ENCODE peak calls at places on chromosome 16, in nine cellular contexts. I is brain microvascular endothelial cell, Q is transverse colon, E is A549, K is cardiac muscle cell, A is neural progenitor cell, X is ascending aorta, H is cardiac fibroblast, N is body of pancreas. W is an unnamed sample.

GRCh38 chr16:78993342-78993741 is 607.2 kb downstream of the MAF start:
- DNase-seq in H (no peak), Q (no peak), A (no peak), K (peak), I (no peak), E (no peak), X (no peak), N (no peak), W (no peak)

GRCh38 chr16:76226011-76226410 is 51.2 kb upstream of the CNTNAP4 start:
- DNase-seq in I (no peak), H (peak), A (no peak), Q (no peak), E (no peak), K (no peak), X (no peak), N (no peak), W (no peak)

GRCh38 chr16:85879975-85880831 is 18.8 kb upstream of the IRF8 start:
- DNase-seq in A (no peak), E (no peak), H (no peak), K (no peak), I (no peak), X (no peak), N (no peak), Q (no peak), W (no peak)

GRCh38 chr16:13923703-13924298 is 3.8 kb downstream of the ERCC4 start:
- DNase-seq in N (no peak), Q (no peak), A (peak), K (peak), H (peak), I (no peak), E (peak), X (no peak), W (no peak)

GRCh38 chr16:47276522-47276921 is 132.8 kb upstream of the NETO2 start:
- DNase-seq in X (no peak), E (no peak), H (no peak), I (no peak), K (no peak), N (no peak), Q (no peak), A (no peak), W (no peak)

GRCh38 chr16:48620445-48620844 is 10.5 kb upstream of the N4BP1 start:
- DNase-seq in N (no peak), H (no peak), A (no peak), K (no peak), I (no peak), X (no peak), E (no peak), Q (no peak), W (no peak)

GRCh38 chr16:85046472-85046916 is 18.9 kb downstream of the KIAA0513 start:
- DNase-seq in A (no peak), X (no peak), I (no peak), K (no peak), Q (no peak), E (no peak), N (peak), H (no peak), W (no peak)

GRCh38 chr16:50572700-50573099 is 24.5 kb downstream of the NKD1 start:
- DNase-seq in Q (no peak), K (no peak), N (no peak), H (no peak), I (no peak), X (no peak), A (no peak), E (no peak), W (no peak)

GRCh38 chr16:10465821-10466220 is 80.0 kb downstream of the ATF7IP2 start:
- DNase-seq in H (peak), I (no peak), E (no peak), N (no peak), X (no peak), Q (no peak), A (no peak), K (no peak), W (no peak)

GRCh38 chr16:9545500-9546437 is 454.3 kb downstream of the HAPSTR1 start:
- DNase-seq in E (no peak), A (no peak), H (no peak), X (no peak), Q (no peak), I (no peak), N (no peak), K (no peak), W (no peak)

GRCh38 chr16:88009566-88010342 is 58.5 kb downstream of the BANP start:
- DNase-seq in K (no peak), E (no peak), X (no peak), A (peak), I (no peak), Q (no peak), H (peak), N (no peak), W (no peak)

GRCh38 chr16:14667347-14668266 is 26.5 kb downstream of the PLA2G10 start:
- DNase-seq in N (peak), K (no peak), I (no peak), H (no peak), Q (peak), A (no peak), E (no peak), X (no peak), W (no peak)

GRCh38 chr16:25988089-25988488 is 296.3 kb downstream of the HS3ST4 start:
- DNase-seq in N (no peak), H (no peak), Q (no peak), A (no peak), K (no peak), I (no peak), X (no peak), E (no peak), W (no peak)

GRCh38 chr16:48862087-48862532 is 252.1 kb upstream of the N4BP1 start:
- DNase-seq in K (no peak), H (no peak), E (peak), X (no peak), A (peak), N (no peak), Q (peak), I (no peak), W (no peak)

GRCh38 chr16:71840052-71840451 is 5.7 kb upstream of the ATXN1L start:
- DNase-seq in X (no peak), N (no peak), I (no peak), A (no peak), H (peak), Q (no peak), E (no peak), K (no peak), W (no peak)

GRCh38 chr16:4477966-4478365 is 1.8 kb downstream of the HMOX2 start:
- DNase-seq in E (no peak), H (peak), Q (no peak), N (no peak), I (no peak), X (no peak), K (no peak), A (peak), W (peak)

GRCh38 chr16:64434526-64435069 is 687.3 kb downstream of the CDH11 start:
- DNase-seq in A (no peak), E (no peak), K (peak), X (no peak), N (no peak), I (no peak), Q (no peak), H (no peak), W (no peak)

GRCh38 chr16:85074225-85074914 is 37.9 kb downstream of the CIBAR2 start:
- DNase-seq in X (no peak), H (no peak), I (no peak), K (no peak), Q (no peak), N (no peak), A (no peak), E (no peak), W (no peak)

GRCh38 chr16:13300066-13300465 is 398.7 kb downstream of the SHISA9 start:
- DNase-seq in X (no peak), I (no peak), A (no peak), H (no peak), Q (no peak), E (no peak), N (no peak), K (no peak), W (no peak)

GRCh38 chr16:12340151-12340733 is 363.7 kb downstream of the SNX29 start:
- DNase-seq in A (peak), I (peak), N (peak), H (peak), E (peak), X (no peak), K (peak), Q (peak), W (no peak)

GRCh38 chr16:30068750-30069574 is 3.4 kb downstream of the ALDOA start:
- DNase-seq in X (no peak), H (peak), Q (peak), N (peak), E (peak), I (no peak), K (peak), A (peak), W (no peak)

GRCh38 chr16:30557397-30557949 is 701 bp downstream of the ZNF764 start:
- DNase-seq in K (no peak), Q (no peak), I (no peak), A (peak), H (no peak), X (no peak), N (no peak), E (no peak), W (no peak)

GRCh38 chr16:50440991-50441390 is 72.2 kb upstream of the BRD7 start:
- DNase-seq in Q (no peak), H (no peak), X (no peak), N (no peak), K (no peak), E (no peak), A (no peak), I (no peak), W (no peak)

GRCh38 chr16:82782715-82783251 is 156.0 kb downstream of the CDH13 start:
- DNase-seq in X (no peak), Q (peak), I (no peak), A (peak), K (no peak), H (no peak), E (no peak), N (peak), W (no peak)

GRCh38 chr16:80751167-80751566 is 53.2 kb downstream of the CDYL2 start:
- DNase-seq in Q (no peak), A (peak), H (peak), X (no peak), E (no peak), K (no peak), I (peak), N (no peak), W (no peak)

GRCh38 chr16:57607676-57608461 is 20.6 kb upstream of the ADGRG1 start:
- DNase-seq in E (no peak), A (no peak), Q (no peak), I (no peak), N (no peak), K (no peak), H (no peak), X (no peak), W (no peak)

GRCh38 chr16:48503779-48504178 is 106.2 kb downstream of the N4BP1 start:
- DNase-seq in K (no peak), A (no peak), H (peak), I (peak), X (no peak), E (no peak), Q (peak), N (peak), W (no peak)

GRCh38 chr16:85173981-85174751 is 61.9 kb upstream of the CIBAR2 start:
- DNase-seq in K (peak), I (peak), X (peak), A (peak), E (peak), H (peak), N (peak), Q (peak), W (no peak)

GRCh38 chr16:57999971-58000705 is at the start of gene ZNF319:
- DNase-seq in A (peak), X (no peak), K (peak), H (no peak), I (no peak), N (no peak), E (no peak), Q (no peak), W (no peak)

GRCh38 chr16:70678121-70678897 is 7.5 kb downstream of the MTSS2 start:
- DNase-seq in H (no peak), K (no peak), A (no peak), I (no peak), N (no peak), Q (no peak), E (no peak), X (no peak), W (no peak)

GRCh38 chr16:84572096-84572495 is 45.8 kb downstream of the COTL1 start:
- DNase-seq in N (no peak), A (no peak), X (no peak), E (no peak), Q (no peak), K (no peak), H (no peak), I (no peak), W (no peak)

GRCh38 chr16:81601601-81602251 is 157.1 kb downstream of the CMIP start:
- DNase-seq in H (no peak), I (no peak), K (no peak), Q (no peak), E (no peak), N (no peak), X (no peak), A (no peak), W (no peak)

GRCh38 chr16:48632137-48632774 is 22.3 kb upstream of the N4BP1 start:
- DNase-seq in I (no peak), H (no peak), Q (no peak), X (no peak), A (no peak), K (no peak), E (peak), N (no peak), W (no peak)

GRCh38 chr16:8199390-8199789 is 390.9 kb downstream of the TMEM114 start:
- DNase-seq in Q (no peak), X (no peak), N (no peak), I (no peak), A (no peak), E (no peak), H (no peak), K (no peak), W (no peak)

GRCh38 chr16:8194795-8195194 is 395.5 kb downstream of the TMEM114 start:
- DNase-seq in A (peak), E (peak), I (no peak), H (no peak), N (no peak), Q (no peak), K (no peak), X (no peak), W (no peak)
- TF ChIP-seq CTCF in A (peak), E (no peak), I (peak), H (no peak), N (no peak), Q (no peak), K (no peak), X (no peak), W (peak)

GRCh38 chr16:1534021-1535020 is 855 bp downstream of the TMEM204 start:
- DNase-seq in K (no peak), Q (no peak), H (peak), X (no peak), N (no peak), E (no peak), A (no peak), I (no peak), W (no peak)

GRCh38 chr16:1537138-1537577 is 3.7 kb downstream of the TMEM204 start:
- DNase-seq in N (no peak), E (no peak), I (no peak), Q (no peak), K (no peak), H (no peak), X (no peak), A (no peak), W (no peak)

GRCh38 chr16:1537763-1538289 is 4.4 kb downstream of the TMEM204 start:
- DNase-seq in K (no peak), N (no peak), Q (no peak), I (no peak), A (no peak), E (no peak), H (no peak), X (no peak), W (no peak)

GRCh38 chr16:1535391-1536291 is 2.2 kb downstream of the TMEM204 start:
- DNase-seq in K (no peak), H (peak), I (no peak), X (no peak), N (no peak), Q (no peak), A (no peak), E (no peak), W (no peak)

GRCh38 chr16:1536601-1537000 is 3.1 kb downstream of the TMEM204 start:
- DNase-seq in K (no peak), I (no peak), X (no peak), H (no peak), N (no peak), E (no peak), A (no peak), Q (no peak), W (no peak)
- H3K4me3 ChIP-seq in K (no peak), I (no peak), X (peak), H (peak), N (no peak), E (no peak), A (no peak), Q (no peak), W (no peak)

DNA sequence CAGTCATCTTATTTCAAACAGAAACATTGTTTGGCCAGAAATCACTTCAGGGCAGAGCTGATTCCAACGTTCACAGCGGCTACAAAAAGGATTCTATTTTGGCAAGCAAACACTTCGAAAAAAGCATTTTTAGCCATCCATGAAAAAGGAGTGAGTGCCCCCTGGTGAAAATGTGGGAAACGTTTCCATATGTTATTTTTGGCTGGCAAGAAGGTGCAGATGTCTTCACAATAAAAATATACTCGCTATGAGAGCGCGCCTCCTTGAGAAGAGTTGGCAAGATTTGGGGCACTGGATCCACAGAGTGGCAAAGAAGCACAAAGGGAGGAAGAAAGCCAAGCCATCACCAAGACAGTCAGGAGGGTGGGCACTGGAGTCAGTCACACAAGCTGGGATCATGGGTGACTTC is 191.1 kb downstream of the CHD9NB start:
- DNase-seq in A (peak), Q (peak), X (no peak), N (peak), K (peak), I (peak), H (no peak), E (peak), W (peak)
- TF ChIP-seq CTCF in A (peak), Q (peak), X (no peak), N (peak), K (peak), I (peak), H (no peak), E (peak), W (peak)

DNA sequence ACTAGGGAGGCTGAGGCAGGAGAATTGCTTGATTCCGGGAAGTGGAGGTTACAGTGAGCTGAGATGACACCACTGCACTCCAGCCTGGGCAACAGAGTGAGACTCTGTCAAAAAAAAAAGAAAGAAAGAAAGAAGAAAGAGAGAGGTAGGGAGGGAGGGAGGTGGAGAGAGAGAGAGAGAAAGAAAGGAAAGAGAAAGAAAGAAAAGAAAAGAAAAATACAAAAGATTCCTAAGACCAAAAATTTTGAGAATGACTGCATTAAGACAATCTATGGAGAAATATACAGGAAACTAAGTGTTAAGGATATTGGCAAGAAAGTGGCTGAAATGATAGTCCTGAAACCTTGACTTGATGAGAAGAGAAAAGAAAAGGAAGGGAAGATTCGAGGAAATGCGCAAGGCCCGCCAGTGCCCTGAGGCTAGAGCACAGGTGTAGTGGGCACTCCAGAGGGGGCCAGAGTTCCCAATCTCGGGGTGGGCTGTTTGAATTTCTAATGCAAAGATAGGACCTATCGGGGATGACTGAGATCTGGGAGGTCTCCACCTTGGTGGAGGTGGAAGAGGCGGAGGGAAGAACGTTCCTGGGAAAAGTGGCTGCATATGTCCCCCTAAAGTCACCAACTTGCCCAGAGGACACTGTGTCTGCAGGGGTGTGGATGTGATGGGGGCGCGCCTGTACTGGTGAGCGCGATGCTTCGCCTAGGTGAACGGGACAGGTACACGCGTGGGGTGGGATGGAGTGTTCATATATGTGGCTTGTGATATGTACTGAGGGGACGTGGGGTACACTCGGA is 654 bp upstream of the SCNN1B start:
- DNase-seq in E (no peak), Q (no peak), I (no peak), N (no peak), H (no peak), A (no peak), X (no peak), K (no peak), W (no peak)
- H3K4me3 ChIP-seq in E (peak), Q (peak), I (no peak), N (no peak), H (no peak), A (peak), X (no peak), K (peak), W (no peak)

DNA sequence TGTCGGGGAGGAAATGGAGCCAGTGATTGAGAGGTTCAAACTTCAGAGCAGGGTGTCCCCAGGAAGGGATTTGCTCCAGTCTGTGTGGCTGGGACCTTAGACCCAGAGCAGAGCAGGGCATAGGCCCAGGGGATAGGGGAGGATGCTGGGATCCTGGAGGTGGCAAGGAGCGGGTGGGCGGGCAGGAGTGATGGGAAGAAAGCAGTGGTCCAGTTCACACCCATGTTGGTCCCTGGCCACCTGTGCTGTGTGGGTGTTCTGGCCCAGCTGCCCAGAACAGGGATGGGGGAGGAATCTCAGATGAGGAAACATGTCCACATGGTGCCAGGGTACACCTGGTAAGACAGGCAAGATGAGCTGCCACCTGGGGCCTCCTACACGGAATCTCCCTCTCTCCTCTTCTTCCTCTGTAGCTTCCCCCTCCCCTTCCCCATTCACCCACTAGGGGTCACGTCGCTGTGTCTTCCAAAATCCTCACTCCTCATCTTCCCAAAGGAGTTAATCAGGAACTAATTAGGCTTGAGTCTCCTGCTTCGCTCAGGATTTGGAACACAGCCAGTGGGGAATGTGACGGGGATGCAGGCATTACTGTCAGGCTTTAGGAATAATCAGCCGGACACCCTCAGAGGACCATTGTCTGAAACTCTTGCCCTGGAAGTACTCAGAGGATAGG is 2.3 kb downstream of the BEAN1 start:
- DNase-seq in Q (no peak), X (peak), E (no peak), N (no peak), I (no peak), K (no peak), H (no peak), A (peak), W (no peak)
- TF ChIP-seq CTCF in Q (no peak), X (no peak), E (no peak), N (no peak), I (peak), K (no peak), H (no peak), A (peak), W (peak)

GRCh38 chr16:75000481-75001081 is 1.8 kb downstream of the ZNRF1 start:
- DNase-seq in X (peak), N (peak), H (peak), A (peak), Q (no peak), E (no peak), I (no peak), K (peak), W (no peak)
- H3K4me3 ChIP-seq in X (peak), N (no peak), H (peak), A (peak), Q (peak), E (peak), I (peak), K (peak), W (peak)

DNA sequence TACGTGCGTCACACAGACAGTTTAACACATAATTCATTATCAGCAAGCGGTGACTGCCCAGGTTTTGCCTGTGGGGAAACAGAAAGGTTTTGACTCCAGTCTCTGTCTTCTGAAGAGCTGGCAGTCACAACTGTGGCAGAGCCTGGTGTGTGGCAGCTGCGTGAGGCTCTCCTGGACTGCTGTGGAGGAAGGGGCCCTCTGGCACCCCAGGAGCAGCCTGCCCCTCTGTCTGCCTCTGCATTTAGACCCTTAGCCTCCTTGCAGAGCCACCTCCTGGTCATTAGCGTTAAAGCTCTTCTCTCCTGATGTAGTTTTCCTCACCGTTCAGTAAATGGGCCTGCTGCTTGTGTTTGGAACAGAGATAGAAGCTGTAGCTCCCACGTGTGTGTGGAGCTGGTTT is 10.9 kb downstream of the RAB40C start:
- DNase-seq in N (no peak), E (no peak), K (no peak), X (no peak), I (no peak), A (peak), H (peak), Q (no peak), W (no peak)
- TF ChIP-seq CTCF in N (peak), E (peak), K (peak), X (no peak), I (peak), A (peak), H (peak), Q (no peak), W (peak)

GRCh38 chr16:1917665-1918111 is 527 bp downstream of the HS3ST6 start:
- DNase-seq in X (no peak), H (no peak), K (peak), N (no peak), E (no peak), I (no peak), A (peak), Q (no peak), W (no peak)
- H3K4me3 ChIP-seq in X (no peak), H (no peak), K (no peak), N (no peak), E (peak), I (no peak), A (peak), Q (peak), W (no peak)